ENCODE peak calls at places on chromosomes 13 and 19, in eight cellular contexts. R is left lung, Q is body of pancreas, N is brain microvascular endothelial cell, A is ascending aorta, Z is kidney epithelial cell, J is colonic mucosa, W is esophagus muscularis mucosa. B is an unnamed sample.

GRCh38 chr13:32047088-32047487 is 15.5 kb downstream of the FRY start:
- DNase-seq in A (no peak), R (no peak), N (no peak), Z (no peak), J (no peak), W (no peak), Q (no peak), B (no peak)

GRCh38 chr19:16026131-16026530 is 50.2 kb upstream of the TPM4 start:
- DNase-seq in Z (no peak), A (no peak), R (no peak), W (no peak), J (no peak), N (no peak), Q (no peak), B (no peak)

GRCh38 chr19:6822311-6822670 is 49.8 kb downstream of the VAV1 start:
- DNase-seq in Q (no peak), Z (no peak), A (no peak), J (no peak), R (no peak), W (no peak), N (no peak), B (no peak)

GRCh38 chr19:1324792-1325567 is 39.3 kb downstream of the EFNA2 start:
- DNase-seq in Q (peak; percentile 44), A (peak; percentile 75), N (peak; percentile 82), Z (no peak), J (peak; percentile 61), W (no peak), R (no peak), B (no peak)

GRCh38 chr19:31562916-31563626 is 213.8 kb upstream of the TSHZ3 start:
- DNase-seq in A (no peak), W (no peak), Q (no peak), Z (no peak), N (no peak), J (no peak), R (no peak), B (no peak)

GRCh38 chr13:98307392-98307743 is 130.3 kb upstream of the RNF113B start:
- DNase-seq in Q (no peak), J (no peak), W (no peak), Z (no peak), N (no peak), A (no peak), R (no peak), B (no peak)

GRCh38 chr19:58354478-58355030 is 1.3 kb upstream of the A1BG start:
- DNase-seq in Z (no peak), J (no peak), R (no peak), N (no peak), W (no peak), Q (no peak), A (no peak), B (no peak)

GRCh38 chr13:108877300-108877699 is 247.9 kb downstream of the MYO16 start:
- DNase-seq in Z (no peak), Q (no peak), N (peak; percentile 54), J (no peak), W (no peak), A (no peak), R (no peak), B (no peak)

GRCh38 chr13:113996081-113996911 is 22.4 kb upstream of the C13orf46 start:
- DNase-seq in A (no peak), N (no peak), Z (no peak), R (peak; percentile 70), W (no peak), J (no peak), Q (no peak), B (no peak)

GRCh38 chr13:95323930-95324662 is 22.8 kb upstream of the ABCC4 start:
- DNase-seq in W (no peak), A (no peak), J (no peak), R (no peak), N (no peak), Z (no peak), Q (no peak), B (no peak)

GRCh38 chr19:41533691-41534090 is 42.3 kb upstream of the CEACAM21 start:
- DNase-seq in W (peak; percentile 31), A (no peak), R (no peak), N (no peak), J (no peak), Q (no peak), Z (no peak), B (no peak)

GRCh38 chr19:21705393-21705792 is 62.0 kb downstream of the ZNF100 start:
- DNase-seq in A (no peak), R (no peak), Z (no peak), W (no peak), J (no peak), Q (no peak), N (no peak), B (no peak)

GRCh38 chr13:42538996-42539395 is 35.0 kb upstream of the TNFSF11 start:
- DNase-seq in R (no peak), J (no peak), W (no peak), Z (no peak), Q (no peak), A (no peak), N (no peak), B (no peak)

GRCh38 chr19:7242601-7243258 is 51.5 kb downstream of the INSR start:
- DNase-seq in W (no peak), Z (peak; percentile 5), J (no peak), N (peak; percentile 84), R (no peak), A (peak; percentile 79), Q (no peak), B (no peak)

GRCh38 chr19:47756627-47756929 is 11.2 kb downstream of the NOP53 start:
- DNase-seq in R (peak; percentile 68), Q (no peak), W (no peak), J (no peak), A (no peak), Z (no peak), N (no peak), B (no peak)

GRCh38 chr19:33242911-33243310 is 17.3 kb upstream of the SLC7A10 start:
- DNase-seq in N (no peak), Z (no peak), Q (no peak), W (no peak), A (no peak), J (no peak), R (no peak), B (no peak)

GRCh38 chr19:33241530-33242101 is 16.0 kb upstream of the SLC7A10 start:
- DNase-seq in J (peak; percentile 37), A (no peak), W (no peak), Z (no peak), R (peak; percentile 76), N (no peak), Q (peak; percentile 49), B (peak; percentile 55)

GRCh38 chr19:33241091-33241529 is 15.5 kb upstream of the SLC7A10 start:
- DNase-seq in A (no peak), W (no peak), Z (no peak), Q (no peak), R (peak; percentile 54), J (no peak), N (no peak), B (no peak)

GRCh38 chr19:33240181-33240771 is 14.6 kb upstream of the SLC7A10 start:
- DNase-seq in N (no peak), A (no peak), J (no peak), W (no peak), Z (no peak), R (peak; percentile 47), Q (no peak), B (no peak)

GRCh38 chr19:33242129-33242528 is 16.5 kb upstream of the SLC7A10 start:
- DNase-seq in Z (no peak), J (no peak), N (no peak), W (no peak), R (no peak), Q (no peak), A (no peak), B (no peak)
- H3K27me3 ChIP-seq in Z (no peaks in the 10 kb centered on the region), J (no peaks in the 10 kb centered on the region), N (no peaks in the 10 kb centered on the region), W (no peaks in the 10 kb centered on the region), R (no peaks in the 10 kb centered on the region), Q (no peaks in the 10 kb centered on the region), A (no peaks in the 10 kb centered on the region), B (no peaks in the 10 kb centered on the region)

DNA sequence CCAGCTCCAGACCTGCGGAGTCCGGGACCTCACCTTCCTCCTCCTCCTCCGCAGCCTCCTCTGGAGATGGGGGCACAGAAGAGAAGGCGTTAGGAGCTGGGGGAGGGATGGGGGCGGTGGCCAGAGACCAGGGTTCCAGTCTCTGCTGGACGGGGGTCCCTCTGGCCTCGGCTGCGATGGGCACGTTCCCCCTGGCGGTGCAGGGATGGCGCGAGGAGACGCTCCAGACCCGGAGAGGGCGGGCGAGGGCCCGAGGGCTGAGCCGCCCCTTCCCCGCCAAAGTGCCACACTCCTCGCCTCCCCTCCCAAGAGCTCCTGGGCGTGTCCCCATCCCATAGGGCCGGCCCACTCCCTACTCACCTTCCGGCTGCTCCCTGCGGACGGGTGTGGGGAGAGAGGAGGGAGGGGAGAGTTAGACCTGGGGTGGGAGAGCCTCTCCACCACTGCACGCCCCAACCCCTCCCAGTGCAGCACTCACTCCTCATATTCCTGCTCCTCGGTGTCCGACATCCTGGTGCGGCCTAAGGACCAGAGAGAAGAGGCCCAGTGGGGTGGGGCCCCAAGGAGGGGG is 2.3 kb downstream of the TNNT1 start:
- DNase-seq in W (no peak), Q (no peak), J (peak; percentile 38), R (no peak), A (no peak), N (no peak), Z (no peak), B (peak; percentile 91)
- H3K27me3 ChIP-seq in W (no peaks in the 10 kb centered on the region), Q (peaks cover 19% of the 10 kb centered on the region), J (peaks cover 18% of the 10 kb centered on the region), R (peaks cover 55% of the 10 kb centered on the region), A (peaks cover 13% of the 10 kb centered on the region), N (peaks cover 17% of the 10 kb centered on the region), Z (peaks cover 53% of the 10 kb centered on the region), B (no peaks in the 10 kb centered on the region)

GRCh38 chr13:57636811-57637210 is 5.3 kb downstream of the PCDH17 start:
- DNase-seq in Q (no peak), R (no peak), W (no peak), A (no peak), Z (no peak), J (no peak), N (no peak), B (no peak)

GRCh38 chr13:57633950-57634828 is 2.6 kb downstream of the PCDH17 start:
- DNase-seq in Q (peak; percentile 26), A (no peak), Z (no peak), N (no peak), J (no peak), R (peak; percentile 76), W (no peak), B (peak; percentile 24)

GRCh38 chr13:57635541-57635940 is 4.0 kb downstream of the PCDH17 start:
- DNase-seq in Z (no peak), Q (no peak), N (no peak), W (no peak), A (no peak), R (no peak), J (no peak), B (no peak)

GRCh38 chr13:57633141-57633949 is 1.8 kb downstream of the PCDH17 start:
- DNase-seq in Z (no peak), A (peak; percentile 71), N (no peak), R (peak; percentile 80), Q (peak; percentile 71), J (no peak), W (peak; percentile 91), B (peak; percentile 75)

DNA sequence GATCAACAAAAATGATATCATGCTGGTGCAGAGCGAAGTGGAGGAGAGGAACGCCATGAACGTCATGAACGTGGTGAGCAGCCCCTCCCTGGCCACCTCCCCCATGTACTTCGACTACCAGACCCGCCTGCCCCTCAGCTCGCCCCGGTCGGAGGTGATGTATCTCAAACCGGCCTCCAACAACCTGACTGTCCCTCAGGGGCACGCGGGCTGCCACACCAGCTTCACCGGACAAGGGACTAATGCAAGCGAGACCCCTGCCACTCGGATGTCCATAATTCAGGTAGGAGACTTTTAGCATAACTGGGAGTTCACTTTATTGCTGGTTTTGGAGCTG is 3.3 kb downstream of the PCDH17 start:
- DNase-seq in N (no peak), W (no peak), Z (no peak), R (peak; percentile 67), J (no peak), A (no peak), Q (peak; percentile 32), B (peak; percentile 34)
- H3K27me3 ChIP-seq in N (peaks cover 35% of the 10 kb centered on the region), W (no peaks in the 10 kb centered on the region), Z (peaks cover 31% of the 10 kb centered on the region), R (peaks cover 50% of the 10 kb centered on the region), J (peaks cover 24% of the 10 kb centered on the region), A (peaks cover 16% of the 10 kb centered on the region), Q (peaks cover 12% of the 10 kb centered on the region), B (peaks cover 77% of the 10 kb centered on the region)

GRCh38 chr19:12841094-12841493 is 2.8 kb downstream of the MAST1 start:
- DNase-seq in J (no peak), W (no peak), N (no peak), Q (peak; percentile 60), R (no peak), A (no peak), Z (no peak), B (peak; percentile 100)
- H3K27me3 ChIP-seq in J (peaks cover 36% of the 10 kb centered on the region), W (no peaks in the 10 kb centered on the region), N (peaks cover 37% of the 10 kb centered on the region), Q (peaks cover 27% of the 10 kb centered on the region), R (peaks cover 55% of the 10 kb centered on the region), A (peaks cover 32% of the 10 kb centered on the region), Z (peaks cover 56% of the 10 kb centered on the region), B (peaks cover 33% of the 10 kb centered on the region)